ENCODE peak calls at places on chromosomes 2 and 18, in five cellular contexts. One of them, this sample, is unnamed.

GRCh38 chr2:85288244-85288725 is 39.5 kb downstream of the TGOLN2 start:
- DNase-seq in non-pigmented ciliary epithelial cell: no peak
- DNase-seq in neural progenitor cell: peak; percentile 57
- DNase-seq in BE2C: no peak
- DNase-seq in M059J: peak; percentile 61
- DNase-seq in this sample: no peak

GRCh38 chr2:35374845-35375244 is 980.7 kb upstream of the CRIM1 start:
- DNase-seq in non-pigmented ciliary epithelial cell: no peak
- DNase-seq in neural progenitor cell: no peak
- DNase-seq in BE2C: no peak
- DNase-seq in M059J: no peak
- DNase-seq in this sample: no peak

GRCh38 chr2:174673876-174674275 is 76.3 kb upstream of the WIPF1 start:
- DNase-seq in non-pigmented ciliary epithelial cell: no peak
- DNase-seq in neural progenitor cell: no peak
- DNase-seq in BE2C: no peak
- DNase-seq in M059J: no peak
- DNase-seq in this sample: no peak

GRCh38 chr2:238914648-238915015 is 66.7 kb downstream of the TWIST2 start:
- DNase-seq in non-pigmented ciliary epithelial cell: no peak
- DNase-seq in neural progenitor cell: no peak
- DNase-seq in BE2C: no peak
- DNase-seq in M059J: peak; percentile 65
- DNase-seq in this sample: no peak

GRCh38 chr18:75029456-75029855 is 179.5 kb downstream of the PTGR3 start:
- DNase-seq in non-pigmented ciliary epithelial cell: no peak
- DNase-seq in neural progenitor cell: no peak
- DNase-seq in BE2C: no peak
- DNase-seq in M059J: no peak
- DNase-seq in this sample: no peak

GRCh38 chr2:3637311-3637675 is 20.7 kb upstream of the ALLC start:
- DNase-seq in non-pigmented ciliary epithelial cell: no peak
- DNase-seq in neural progenitor cell: no peak
- DNase-seq in BE2C: no peak
- DNase-seq in M059J: no peak
- DNase-seq in this sample: peak; percentile 35

GRCh38 chr18:60188943-60189342 is 183.6 kb downstream of the MC4R start:
- DNase-seq in non-pigmented ciliary epithelial cell: no peak
- DNase-seq in neural progenitor cell: no peak
- DNase-seq in BE2C: no peak
- DNase-seq in M059J: no peak
- DNase-seq in this sample: no peak

GRCh38 chr2:8569332-8569930 is 112.4 kb upstream of the ID2 start:
- DNase-seq in non-pigmented ciliary epithelial cell: no peak
- DNase-seq in neural progenitor cell: no peak
- DNase-seq in BE2C: no peak
- DNase-seq in M059J: no peak
- DNase-seq in this sample: peak; percentile 40

GRCh38 chr18:63309422-63309821 is 10.1 kb downstream of the BCL2 start:
- DNase-seq in non-pigmented ciliary epithelial cell: no peak
- DNase-seq in neural progenitor cell: no peak
- DNase-seq in BE2C: no peak
- DNase-seq in M059J: no peak
- DNase-seq in this sample: no peak

GRCh38 chr2:179524940-179525339 is 260.3 kb upstream of the SESTD1 start:
- DNase-seq in non-pigmented ciliary epithelial cell: no peak
- DNase-seq in neural progenitor cell: no peak
- DNase-seq in BE2C: no peak
- DNase-seq in M059J: peak; percentile 11
- DNase-seq in this sample: no peak

GRCh38 chr2:230512955-230513748 is 97.2 kb downstream of the SP100 start:
- DNase-seq in non-pigmented ciliary epithelial cell: no peak
- DNase-seq in neural progenitor cell: no peak
- DNase-seq in BE2C: no peak
- DNase-seq in M059J: peak; percentile 67
- DNase-seq in this sample: no peak

GRCh38 chr18:48794251-48794970 is 156.4 kb downstream of the SMAD7 start:
- DNase-seq in non-pigmented ciliary epithelial cell: no peak
- DNase-seq in neural progenitor cell: no peak
- DNase-seq in BE2C: no peak
- DNase-seq in M059J: no peak
- DNase-seq in this sample: peak; percentile 58

GRCh38 chr2:82837588-82838304 is 1621.3 kb downstream of the SUCLG1 start:
- DNase-seq in non-pigmented ciliary epithelial cell: peak; percentile 78
- DNase-seq in neural progenitor cell: no peak
- DNase-seq in BE2C: no peak
- DNase-seq in M059J: peak; percentile 86
- DNase-seq in this sample: no peak

GRCh38 chr18:48887905-48888531 is 62.7 kb downstream of the SMAD7 start:
- DNase-seq in non-pigmented ciliary epithelial cell: no peak
- DNase-seq in neural progenitor cell: peak; percentile 31
- DNase-seq in BE2C: no peak
- DNase-seq in M059J: no peak
- DNase-seq in this sample: no peak

GRCh38 chr2:181459646-181460045 is 2.5 kb downstream of the ITGA4 start:
- DNase-seq in non-pigmented ciliary epithelial cell: no peak
- DNase-seq in neural progenitor cell: no peak
- DNase-seq in BE2C: no peak
- DNase-seq in M059J: peak; percentile 22
- DNase-seq in this sample: no peak

This sample was measured in islet precursor cell.